ENCODE peak calls at places on chromosomes 4 and X, in nine cellular contexts. One of them, this sample, is unnamed.

GRCh38 chr4:32025840-32026459 is 1305.8 kb downstream of the PCDH7 start:
- DNase-seq in PC-9: no peak
- DNase-seq in suprapubic skin: no peak
- DNase-seq in NT2/D1: no peak
- DNase-seq in cardiac muscle cell: peak; percentile 82
- DNase-seq in right lobe of liver: no peak
- DNase-seq in OCI-LY7: no peak
- DNase-seq in endothelial cell of umbilical vein: peak; percentile 43
- DNase-seq in neural progenitor cell: no peak
- DNase-seq in this sample: peak; percentile 32

GRCh38 chr4:166501941-166502382 is 628.9 kb downstream of the TLL1 start:
- DNase-seq in right lobe of liver: no peak
- DNase-seq in neural progenitor cell: peak; percentile 72
- DNase-seq in PC-9: peak; percentile 29
- DNase-seq in endothelial cell of umbilical vein: no peak
- DNase-seq in suprapubic skin: no peak
- DNase-seq in OCI-LY7: peak; percentile 1
- DNase-seq in NT2/D1: peak; percentile 22
- DNase-seq in cardiac muscle cell: peak; percentile 62
- DNase-seq in this sample: no peak

GRCh38 chrX:24988314-24988713 is 27.5 kb downstream of the ARX start:
- DNase-seq in right lobe of liver: no peak
- DNase-seq in cardiac muscle cell: no peak
- DNase-seq in PC-9: no peak
- DNase-seq in OCI-LY7: no peak
- DNase-seq in suprapubic skin: no peak
- DNase-seq in neural progenitor cell: no peak
- DNase-seq in endothelial cell of umbilical vein: no peak
- DNase-seq in NT2/D1: no peak
- DNase-seq in this sample: no peak

GRCh38 chr4:84099591-84099990 is 399.5 kb downstream of the NKX6-1 start:
- DNase-seq in OCI-LY7: no peak
- DNase-seq in cardiac muscle cell: no peak
- DNase-seq in right lobe of liver: no peak
- DNase-seq in PC-9: no peak
- DNase-seq in endothelial cell of umbilical vein: no peak
- DNase-seq in NT2/D1: no peak
- DNase-seq in neural progenitor cell: no peak
- DNase-seq in suprapubic skin: no peak
- DNase-seq in this sample: no peak

GRCh38 chr4:185011408-185011807 is 6.9 kb upstream of the HELT start:
- DNase-seq in endothelial cell of umbilical vein: no peak
- DNase-seq in suprapubic skin: no peak
- DNase-seq in neural progenitor cell: peak; percentile 75
- DNase-seq in OCI-LY7: peak; percentile 24
- DNase-seq in PC-9: peak; percentile 51
- DNase-seq in cardiac muscle cell: peak; percentile 58
- DNase-seq in right lobe of liver: no peak
- DNase-seq in NT2/D1: no peak
- DNase-seq in this sample: no peak

GRCh38 chr4:71380721-71381120 is 41.9 kb downstream of the SLC4A4 start:
- DNase-seq in suprapubic skin: no peak
- DNase-seq in OCI-LY7: no peak
- DNase-seq in NT2/D1: no peak
- DNase-seq in PC-9: no peak
- DNase-seq in endothelial cell of umbilical vein: no peak
- DNase-seq in right lobe of liver: no peak
- DNase-seq in cardiac muscle cell: no peak
- DNase-seq in neural progenitor cell: no peak
- DNase-seq in this sample: no peak

GRCh38 chrX:112819013-112819635 is 21.5 kb downstream of the AMOT start:
- DNase-seq in neural progenitor cell: no peak
- DNase-seq in suprapubic skin: no peak
- DNase-seq in cardiac muscle cell: no peak
- DNase-seq in endothelial cell of umbilical vein: no peak
- DNase-seq in OCI-LY7: no peak
- DNase-seq in NT2/D1: no peak
- DNase-seq in right lobe of liver: no peak
- DNase-seq in PC-9: peak; percentile 49
- DNase-seq in this sample: peak; percentile 25

GRCh38 chr4:156898373-156899117 is 73.1 kb downstream of the PDGFC start:
- DNase-seq in PC-9: no peak
- DNase-seq in OCI-LY7: no peak
- DNase-seq in cardiac muscle cell: no peak
- DNase-seq in neural progenitor cell: no peak
- DNase-seq in right lobe of liver: no peak
- DNase-seq in NT2/D1: no peak
- DNase-seq in suprapubic skin: no peak
- DNase-seq in endothelial cell of umbilical vein: no peak
- DNase-seq in this sample: no peak

GRCh38 chrX:46759645-46759974 is 692 bp upstream of the SLC9A7 start:
- DNase-seq in neural progenitor cell: peak; percentile 43
- DNase-seq in PC-9: no peak
- DNase-seq in cardiac muscle cell: no peak
- DNase-seq in suprapubic skin: no peak
- DNase-seq in NT2/D1: no peak
- DNase-seq in OCI-LY7: no peak
- DNase-seq in right lobe of liver: no peak
- DNase-seq in endothelial cell of umbilical vein: no peak
- DNase-seq in this sample: no peak

GRCh38 chr4:59704621-59705020 is 1495.5 kb upstream of the ADGRL3 start:
- DNase-seq in cardiac muscle cell: no peak
- DNase-seq in neural progenitor cell: no peak
- DNase-seq in NT2/D1: no peak
- DNase-seq in OCI-LY7: no peak
- DNase-seq in suprapubic skin: no peak
- DNase-seq in right lobe of liver: no peak
- DNase-seq in endothelial cell of umbilical vein: no peak
- DNase-seq in PC-9: no peak
- DNase-seq in this sample: no peak

GRCh38 chr4:85807247-85807915 is 332.4 kb downstream of the ARHGAP24 start:
- DNase-seq in suprapubic skin: no peak
- DNase-seq in neural progenitor cell: no peak
- DNase-seq in right lobe of liver: no peak
- DNase-seq in OCI-LY7: no peak
- DNase-seq in NT2/D1: no peak
- DNase-seq in cardiac muscle cell: no peak
- DNase-seq in endothelial cell of umbilical vein: peak; percentile 88
- DNase-seq in PC-9: no peak
- DNase-seq in this sample: no peak

GRCh38 chr4:13535708-13536361 is 8.5 kb downstream of the NKX3-2 start:
- DNase-seq in cardiac muscle cell: no peak
- DNase-seq in PC-9: no peak
- DNase-seq in OCI-LY7: no peak
- DNase-seq in NT2/D1: no peak
- DNase-seq in endothelial cell of umbilical vein: no peak
- DNase-seq in neural progenitor cell: peak; percentile 65
- DNase-seq in suprapubic skin: no peak
- DNase-seq in right lobe of liver: no peak
- DNase-seq in this sample: no peak

GRCh38 chr4:13535118-13535517 is 9.2 kb downstream of the NKX3-2 start:
- DNase-seq in neural progenitor cell: peak; percentile 61
- DNase-seq in NT2/D1: no peak
- DNase-seq in suprapubic skin: no peak
- DNase-seq in right lobe of liver: no peak
- DNase-seq in PC-9: no peak
- DNase-seq in cardiac muscle cell: no peak
- DNase-seq in OCI-LY7: no peak
- DNase-seq in endothelial cell of umbilical vein: no peak
- DNase-seq in this sample: no peak

GRCh38 chr4:13533670-13534343 is 10.5 kb downstream of the NKX3-2 start:
- DNase-seq in right lobe of liver: no peak
- DNase-seq in endothelial cell of umbilical vein: no peak
- DNase-seq in suprapubic skin: no peak
- DNase-seq in neural progenitor cell: no peak
- DNase-seq in OCI-LY7: no peak
- DNase-seq in NT2/D1: no peak
- DNase-seq in PC-9: no peak
- DNase-seq in cardiac muscle cell: no peak
- DNase-seq in this sample: no peak

GRCh38 chr4:13536607-13537006 is 7.7 kb downstream of the NKX3-2 start:
- DNase-seq in endothelial cell of umbilical vein: no peak
- DNase-seq in cardiac muscle cell: no peak
- DNase-seq in OCI-LY7: no peak
- DNase-seq in PC-9: no peak
- DNase-seq in NT2/D1: no peak
- DNase-seq in neural progenitor cell: no peak
- DNase-seq in right lobe of liver: no peak
- DNase-seq in suprapubic skin: no peak
- DNase-seq in this sample: no peak

DNA sequence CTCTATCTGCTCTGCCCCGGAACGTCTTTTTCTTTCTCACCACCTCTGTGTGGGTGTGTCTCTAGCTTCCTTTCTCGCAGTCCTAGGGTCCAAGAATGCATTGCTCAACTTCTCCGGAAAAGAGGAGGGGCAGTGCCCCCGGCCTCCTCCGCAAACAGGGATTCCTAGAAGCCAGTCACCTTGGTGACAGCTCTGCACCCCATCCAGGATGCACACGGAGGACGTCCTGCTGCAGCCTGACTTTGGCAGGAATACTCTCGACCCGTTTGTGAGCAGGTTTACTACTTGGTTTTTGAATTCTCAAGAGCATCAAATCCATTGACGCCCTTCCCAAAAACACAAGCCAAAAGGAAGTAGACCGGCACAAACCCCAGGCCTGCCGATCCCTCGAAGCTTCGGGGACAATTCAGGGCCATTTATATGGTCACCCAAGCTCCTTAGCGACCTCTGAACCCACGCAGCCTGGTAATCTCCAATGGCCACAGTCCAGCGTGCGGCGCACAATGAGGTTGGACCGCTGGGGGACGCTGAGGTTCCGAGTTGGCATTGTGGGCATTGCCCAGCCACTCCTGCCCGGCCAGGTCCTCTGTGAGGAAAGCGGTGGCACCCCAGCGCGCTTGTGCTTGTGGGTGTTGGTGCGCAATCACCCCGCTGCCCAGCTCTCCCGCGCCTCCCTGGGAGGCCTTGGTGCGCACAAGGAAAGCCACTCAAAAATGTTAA is 9.8 kb downstream of the NKX3-2 start:
- DNase-seq in right lobe of liver: no peak
- DNase-seq in OCI-LY7: no peak
- DNase-seq in PC-9: no peak
- DNase-seq in cardiac muscle cell: no peak
- DNase-seq in suprapubic skin: no peak
- DNase-seq in neural progenitor cell: no peak
- DNase-seq in endothelial cell of umbilical vein: no peak
- DNase-seq in NT2/D1: no peak
- DNase-seq in this sample: no peak
- H3K9me3 ChIP-seq in right lobe of liver: no peaks in the 10 kb centered on the region
- H3K9me3 ChIP-seq in OCI-LY7: no peaks in the 10 kb centered on the region
- H3K9me3 ChIP-seq in PC-9: no peaks in the 10 kb centered on the region
- H3K9me3 ChIP-seq in cardiac muscle cell: no peaks in the 10 kb centered on the region
- H3K9me3 ChIP-seq in suprapubic skin: no peaks in the 10 kb centered on the region
- H3K9me3 ChIP-seq in neural progenitor cell: no peaks in the 10 kb centered on the region
- H3K9me3 ChIP-seq in endothelial cell of umbilical vein: no peaks in the 10 kb centered on the region
- H3K9me3 ChIP-seq in NT2/D1: peaks cover 9% of the 10 kb centered on the region
- H3K9me3 ChIP-seq in this sample: no peaks in the 10 kb centered on the region

DNA sequence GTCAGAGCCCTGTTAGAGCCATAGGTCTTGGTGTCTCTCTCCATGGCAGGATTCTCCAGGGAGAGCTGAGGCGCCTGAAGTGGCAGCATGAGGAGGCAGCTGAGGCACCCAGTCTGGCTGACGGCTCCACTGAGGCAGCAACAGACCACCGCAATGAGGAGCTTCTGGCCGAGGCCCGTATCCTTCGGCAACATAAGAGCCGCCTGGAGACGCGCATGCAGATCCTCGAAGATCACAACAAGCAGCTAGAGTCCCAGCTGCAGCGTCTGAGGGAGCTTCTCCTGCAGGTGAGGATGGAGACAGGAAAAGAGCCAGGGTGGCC is 32.9 kb downstream of the TAF7L start:
- DNase-seq in PC-9: no peak
- DNase-seq in NT2/D1: no peak
- DNase-seq in cardiac muscle cell: no peak
- DNase-seq in OCI-LY7: no peak
- DNase-seq in endothelial cell of umbilical vein: no peak
- DNase-seq in right lobe of liver: no peak
- DNase-seq in suprapubic skin: no peak
- DNase-seq in neural progenitor cell: no peak
- DNase-seq in this sample: no peak
- H3K9me3 ChIP-seq in PC-9: no peaks in the 10 kb centered on the region
- H3K9me3 ChIP-seq in NT2/D1: no peaks in the 10 kb centered on the region
- H3K9me3 ChIP-seq in cardiac muscle cell: no peaks in the 10 kb centered on the region
- H3K9me3 ChIP-seq in OCI-LY7: no peaks in the 10 kb centered on the region
- H3K9me3 ChIP-seq in endothelial cell of umbilical vein: no peaks in the 10 kb centered on the region
- H3K9me3 ChIP-seq in right lobe of liver: no peaks in the 10 kb centered on the region
- H3K9me3 ChIP-seq in suprapubic skin: no peaks in the 10 kb centered on the region
- H3K9me3 ChIP-seq in neural progenitor cell: no peaks in the 10 kb centered on the region
- H3K9me3 ChIP-seq in this sample: no peaks in the 10 kb centered on the region

DNA sequence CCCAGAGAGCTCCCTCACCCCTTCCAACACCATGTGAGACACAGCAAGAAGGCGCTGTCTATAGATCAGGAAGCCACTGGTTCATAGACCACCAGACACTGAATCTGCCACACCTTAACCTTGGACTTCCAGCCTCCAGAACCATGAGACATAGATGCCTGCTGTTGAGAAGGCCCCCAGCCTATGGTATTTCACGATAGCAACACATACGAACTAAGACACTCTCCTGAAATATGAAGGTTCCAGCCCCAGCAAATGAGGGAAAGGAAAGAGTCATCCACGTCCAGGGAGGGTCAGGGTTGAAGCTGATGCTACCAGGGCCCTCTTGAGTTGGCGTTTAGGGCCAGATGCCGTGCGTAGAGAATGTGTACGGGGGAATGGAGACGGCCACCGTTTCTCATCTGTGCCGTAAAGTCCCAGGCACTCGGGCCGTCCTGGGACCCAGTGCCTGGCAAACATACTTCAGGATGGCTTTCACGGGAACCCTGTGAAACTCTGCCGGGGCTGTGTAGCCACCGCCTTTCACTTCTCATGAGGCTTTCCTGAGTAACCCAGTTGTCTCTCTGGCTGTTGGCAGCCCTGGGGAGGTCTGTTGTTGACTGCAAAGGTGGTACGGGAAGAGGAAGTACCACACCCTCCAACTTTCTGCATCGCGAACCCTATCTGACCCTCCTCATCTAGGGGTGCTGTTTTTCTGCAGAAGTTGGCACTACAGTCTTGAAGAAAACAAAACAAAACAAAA is 17.7 kb upstream of the P2RY8 start:
- DNase-seq in NT2/D1: no peak
- DNase-seq in OCI-LY7: peak; percentile 54
- DNase-seq in suprapubic skin: peak; percentile 31
- DNase-seq in endothelial cell of umbilical vein: no peak
- DNase-seq in PC-9: no peak
- DNase-seq in cardiac muscle cell: no peak
- DNase-seq in right lobe of liver: no peak
- DNase-seq in neural progenitor cell: no peak
- DNase-seq in this sample: no peak
- H3K9me3 ChIP-seq in NT2/D1: peaks cover 4% of the 10 kb centered on the region
- H3K9me3 ChIP-seq in OCI-LY7: peaks cover 7% of the 10 kb centered on the region
- H3K9me3 ChIP-seq in suprapubic skin: peaks cover 3% of the 10 kb centered on the region
- H3K9me3 ChIP-seq in endothelial cell of umbilical vein: no peaks in the 10 kb centered on the region
- H3K9me3 ChIP-seq in PC-9: no peaks in the 10 kb centered on the region
- H3K9me3 ChIP-seq in cardiac muscle cell: no peaks in the 10 kb centered on the region
- H3K9me3 ChIP-seq in right lobe of liver: no peaks in the 10 kb centered on the region
- H3K9me3 ChIP-seq in neural progenitor cell: no peaks in the 10 kb centered on the region
- H3K9me3 ChIP-seq in this sample: no peaks in the 10 kb centered on the region

DNA sequence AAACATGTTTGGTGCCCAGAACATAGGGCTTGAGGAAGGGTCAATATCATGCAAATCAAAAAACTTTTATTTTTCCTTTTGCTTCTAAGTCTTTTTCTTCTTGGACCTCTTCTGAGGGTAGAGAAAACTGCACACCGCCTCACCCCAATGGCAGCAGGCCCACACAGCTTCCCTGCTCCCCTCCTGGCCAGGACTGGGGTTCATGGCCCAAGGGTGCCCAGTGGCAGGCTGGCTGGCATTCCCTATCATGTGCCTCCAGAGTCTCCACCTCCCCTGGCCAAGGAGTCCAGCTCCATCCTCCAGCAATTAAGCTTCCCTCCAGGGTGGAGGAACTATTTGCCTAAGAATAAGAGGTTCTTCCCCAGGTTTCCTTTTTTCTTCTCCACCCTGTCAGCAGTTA is 529.6 kb upstream of the SPANXN1 start:
- DNase-seq in PC-9: no peak
- DNase-seq in NT2/D1: no peak
- DNase-seq in neural progenitor cell: no peak
- DNase-seq in cardiac muscle cell: no peak
- DNase-seq in right lobe of liver: no peak
- DNase-seq in OCI-LY7: no peak
- DNase-seq in suprapubic skin: no peak
- DNase-seq in endothelial cell of umbilical vein: no peak
- DNase-seq in this sample: no peak
- H3K9me3 ChIP-seq in PC-9: no peaks in the 10 kb centered on the region
- H3K9me3 ChIP-seq in NT2/D1: no peaks in the 10 kb centered on the region
- H3K9me3 ChIP-seq in neural progenitor cell: no peaks in the 10 kb centered on the region
- H3K9me3 ChIP-seq in cardiac muscle cell: no peaks in the 10 kb centered on the region
- H3K9me3 ChIP-seq in right lobe of liver: no peaks in the 10 kb centered on the region
- H3K9me3 ChIP-seq in OCI-LY7: no peaks in the 10 kb centered on the region
- H3K9me3 ChIP-seq in suprapubic skin: no peaks in the 10 kb centered on the region
- H3K9me3 ChIP-seq in endothelial cell of umbilical vein: no peaks in the 10 kb centered on the region
- H3K9me3 ChIP-seq in this sample: no peaks in the 10 kb centered on the region